ENCODE peak calls at places on chromosome 10, in seven cellular contexts. One of them, this sample, is unnamed.

GRCh38 chr10:47121336-47121735 is 178.7 kb upstream of the GDF10 start:
- DNase-seq in AG04450: no peak
- DNase-seq in fibroblast of lung: no peak
- DNase-seq in neural crest cell: no peak
- DNase-seq in WTC11: no peak
- DNase-seq in PC-9: no peak
- DNase-seq in D721Med: no peak
- DNase-seq in this sample: peak; percentile 12

GRCh38 chr10:61942997-61943457 is 41.5 kb downstream of the ARID5B start:
- DNase-seq in AG04450: no peak
- DNase-seq in fibroblast of lung: peak; percentile 65
- DNase-seq in neural crest cell: no peak
- DNase-seq in WTC11: no peak
- DNase-seq in PC-9: no peak
- DNase-seq in D721Med: no peak
- DNase-seq in this sample: no peak

GRCh38 chr10:121378402-121378801 is 219.8 kb downstream of the FGFR2 start:
- DNase-seq in AG04450: no peak
- DNase-seq in fibroblast of lung: no peak
- DNase-seq in neural crest cell: no peak
- DNase-seq in WTC11: no peak
- DNase-seq in PC-9: no peak
- DNase-seq in D721Med: no peak
- DNase-seq in this sample: no peak

GRCh38 chr10:18368681-18369080 is 228.5 kb downstream of the CACNB2 start:
- DNase-seq in AG04450: peak; percentile 34
- DNase-seq in fibroblast of lung: peak; percentile 76
- DNase-seq in neural crest cell: no peak
- DNase-seq in WTC11: no peak
- DNase-seq in PC-9: no peak
- DNase-seq in D721Med: no peak
- DNase-seq in this sample: no peak

GRCh38 chr10:28532223-28532508 is 752 bp upstream of the WAC start:
- DNase-seq in AG04450: peak; percentile 6
- DNase-seq in fibroblast of lung: peak; percentile 61
- DNase-seq in neural crest cell: no peak
- DNase-seq in WTC11: no peak
- DNase-seq in PC-9: no peak
- DNase-seq in D721Med: no peak
- DNase-seq in this sample: no peak

GRCh38 chr10:121708921-121709625 is 110.8 kb upstream of the FGFR2 start:
- DNase-seq in AG04450: no peak
- DNase-seq in fibroblast of lung: no peak
- DNase-seq in neural crest cell: no peak
- DNase-seq in WTC11: peak; percentile 27
- DNase-seq in PC-9: no peak
- DNase-seq in D721Med: no peak
- DNase-seq in this sample: no peak

GRCh38 chr10:70537398-70538194 is 59.0 kb downstream of the PALD1 start:
- DNase-seq in AG04450: no peak
- DNase-seq in fibroblast of lung: no peak
- DNase-seq in neural crest cell: peak; percentile 24
- DNase-seq in WTC11: peak; percentile 88
- DNase-seq in PC-9: peak; percentile 61
- DNase-seq in D721Med: peak; percentile 37
- DNase-seq in this sample: no peak

GRCh38 chr10:42877496-42878030 is 95.0 kb downstream of the BMS1 start:
- DNase-seq in AG04450: no peak
- DNase-seq in fibroblast of lung: no peak
- DNase-seq in neural crest cell: no peak
- DNase-seq in WTC11: no peak
- DNase-seq in PC-9: no peak
- DNase-seq in D721Med: no peak
- DNase-seq in this sample: no peak

GRCh38 chr10:16520900-16521299 is 779 bp downstream of the C1QL3 start:
- DNase-seq in AG04450: no peak
- DNase-seq in fibroblast of lung: peak; percentile 14
- DNase-seq in neural crest cell: peak; percentile 25
- DNase-seq in WTC11: peak; percentile 66
- DNase-seq in PC-9: no peak
- DNase-seq in D721Med: no peak
- DNase-seq in this sample: no peak

GRCh38 chr10:74334221-74334620 is 183.2 kb downstream of the ADK start:
- DNase-seq in AG04450: no peak
- DNase-seq in fibroblast of lung: no peak
- DNase-seq in neural crest cell: no peak
- DNase-seq in WTC11: no peak
- DNase-seq in PC-9: no peak
- DNase-seq in D721Med: no peak
- DNase-seq in this sample: no peak

GRCh38 chr10:129771576-129772471 is 192.2 kb downstream of the EBF3 start:
- DNase-seq in AG04450: no peak
- DNase-seq in fibroblast of lung: no peak
- DNase-seq in neural crest cell: no peak
- DNase-seq in WTC11: peak; percentile 3
- DNase-seq in PC-9: no peak
- DNase-seq in D721Med: no peak
- DNase-seq in this sample: no peak

GRCh38 chr10:29692121-29692539 is 57.4 kb upstream of the SVIL start:
- DNase-seq in AG04450: no peak
- DNase-seq in fibroblast of lung: no peak
- DNase-seq in neural crest cell: no peak
- DNase-seq in WTC11: no peak
- DNase-seq in PC-9: no peak
- DNase-seq in D721Med: no peak
- DNase-seq in this sample: no peak

GRCh38 chr10:133530506-133530905 is 3.3 kb downstream of the CYP2E1 start:
- DNase-seq in AG04450: no peak
- DNase-seq in fibroblast of lung: no peak
- DNase-seq in neural crest cell: no peak
- DNase-seq in WTC11: no peak
- DNase-seq in PC-9: no peak
- DNase-seq in D721Med: no peak
- DNase-seq in this sample: no peak

GRCh38 chr10:5775705-5776104 is 37.5 kb downstream of the GDI2 start:
- DNase-seq in AG04450: no peak
- DNase-seq in fibroblast of lung: no peak
- DNase-seq in neural crest cell: no peak
- DNase-seq in WTC11: no peak
- DNase-seq in PC-9: no peak
- DNase-seq in D721Med: no peak
- DNase-seq in this sample: no peak

GRCh38 chr10:11015371-11015934 is 2.2 kb upstream of the CELF2 start:
- DNase-seq in AG04450: no peak
- DNase-seq in fibroblast of lung: no peak
- DNase-seq in neural crest cell: no peak
- DNase-seq in WTC11: no peak
- DNase-seq in PC-9: no peak
- DNase-seq in D721Med: no peak
- DNase-seq in this sample: no peak

GRCh38 chr10:132272061-132272766 is 35.5 kb downstream of the STK32C start:
- DNase-seq in AG04450: peak; percentile 29
- DNase-seq in fibroblast of lung: peak; percentile 68
- DNase-seq in neural crest cell: no peak
- DNase-seq in WTC11: no peak
- DNase-seq in PC-9: no peak
- DNase-seq in D721Med: no peak
- DNase-seq in this sample: no peak

GRCh38 chr10:103111031-103111917 is 81.8 kb downstream of the NT5C2 start:
- DNase-seq in AG04450: no peak
- DNase-seq in fibroblast of lung: peak; percentile 40
- DNase-seq in neural crest cell: no peak
- DNase-seq in WTC11: no peak
- DNase-seq in PC-9: no peak
- DNase-seq in D721Med: no peak
- DNase-seq in this sample: no peak

GRCh38 chr10:122062831-122063674 is 74.1 kb downstream of the TACC2 start:
- DNase-seq in AG04450: peak; percentile 45
- DNase-seq in fibroblast of lung: peak; percentile 93
- DNase-seq in neural crest cell: no peak
- DNase-seq in WTC11: peak; percentile 39
- DNase-seq in PC-9: peak; percentile 75
- DNase-seq in D721Med: no peak
- DNase-seq in this sample: no peak

GRCh38 chr10:73083234-73083633 is 13.4 kb downstream of the P4HA1 start:
- DNase-seq in AG04450: no peak
- DNase-seq in fibroblast of lung: peak; percentile 41
- DNase-seq in neural crest cell: no peak
- DNase-seq in WTC11: no peak
- DNase-seq in PC-9: no peak
- DNase-seq in D721Med: no peak
- DNase-seq in this sample: no peak

GRCh38 chr10:22801759-22802158 is 87.4 kb upstream of the PIP4K2A start:
- DNase-seq in AG04450: no peak
- DNase-seq in fibroblast of lung: no peak
- DNase-seq in neural crest cell: no peak
- DNase-seq in WTC11: no peak
- DNase-seq in PC-9: no peak
- DNase-seq in D721Med: no peak
- DNase-seq in this sample: no peak

GRCh38 chr10:28137907-28138880 is 139.3 kb upstream of the ODAD2 start:
- DNase-seq in AG04450: no peak
- DNase-seq in fibroblast of lung: no peak
- DNase-seq in neural crest cell: no peak
- DNase-seq in WTC11: no peak
- DNase-seq in PC-9: no peak
- DNase-seq in D721Med: no peak
- DNase-seq in this sample: peak; percentile 85

GRCh38 chr10:25176421-25176968 is 1.7 kb downstream of the GPR158 start:
- DNase-seq in AG04450: no peak
- DNase-seq in fibroblast of lung: no peak
- DNase-seq in neural crest cell: peak; percentile 11
- DNase-seq in WTC11: peak; percentile 59
- DNase-seq in PC-9: no peak
- DNase-seq in D721Med: no peak
- DNase-seq in this sample: no peak

GRCh38 chr10:103715430-103715829 is 139.9 kb downstream of the SH3PXD2A start:
- DNase-seq in AG04450: peak; percentile 67
- DNase-seq in fibroblast of lung: peak; percentile 75
- DNase-seq in neural crest cell: no peak
- DNase-seq in WTC11: no peak
- DNase-seq in PC-9: no peak
- DNase-seq in D721Med: no peak
- DNase-seq in this sample: peak; percentile 73

GRCh38 chr10:14200645-14201534 is 129.8 kb downstream of the FRMD4A start:
- DNase-seq in AG04450: no peak
- DNase-seq in fibroblast of lung: no peak
- DNase-seq in neural crest cell: peak; percentile 41
- DNase-seq in WTC11: peak; percentile 80
- DNase-seq in PC-9: peak; percentile 8
- DNase-seq in D721Med: no peak
- DNase-seq in this sample: no peak

GRCh38 chr10:7082967-7083366 is 327.9 kb downstream of the SFMBT2 start:
- DNase-seq in AG04450: no peak
- DNase-seq in fibroblast of lung: no peak
- DNase-seq in neural crest cell: no peak
- DNase-seq in WTC11: no peak
- DNase-seq in PC-9: no peak
- DNase-seq in D721Med: no peak
- DNase-seq in this sample: peak; percentile 36

GRCh38 chr10:55631071-55631654 is 729.9 kb downstream of the ZWINT start:
- DNase-seq in AG04450: no peak
- DNase-seq in fibroblast of lung: peak; percentile 53
- DNase-seq in neural crest cell: peak; percentile 87
- DNase-seq in WTC11: peak; percentile 87
- DNase-seq in PC-9: peak; percentile 80
- DNase-seq in D721Med: peak; percentile 32
- DNase-seq in this sample: no peak

GRCh38 chr10:68082815-68083395 is 7.8 kb upstream of the HERC4 start:
- DNase-seq in AG04450: no peak
- DNase-seq in fibroblast of lung: peak; percentile 72
- DNase-seq in neural crest cell: no peak
- DNase-seq in WTC11: no peak
- DNase-seq in PC-9: no peak
- DNase-seq in D721Med: no peak
- DNase-seq in this sample: no peak
- TF ChIP-seq CTCF in AG04450: peak; percentile 62
- TF ChIP-seq CTCF in fibroblast of lung: peak; percentile 25
- TF ChIP-seq CTCF in neural crest cell: peak; percentile 48
- TF ChIP-seq CTCF in WTC11: no peak
- TF ChIP-seq CTCF in PC-9: peak; percentile 80
- TF ChIP-seq CTCF in D721Med: peak; percentile 27
- TF ChIP-seq CTCF in this sample: peak; percentile 53

GRCh38 chr10:12717981-12718707 is 283.4 kb downstream of the CCDC3 start:
- DNase-seq in AG04450: no peak
- DNase-seq in fibroblast of lung: peak; percentile 66
- DNase-seq in neural crest cell: no peak
- DNase-seq in WTC11: no peak
- DNase-seq in PC-9: no peak
- DNase-seq in D721Med: no peak
- DNase-seq in this sample: no peak
- TF ChIP-seq CTCF in AG04450: no peak
- TF ChIP-seq CTCF in fibroblast of lung: no peak
- TF ChIP-seq CTCF in neural crest cell: peak; percentile 30
- TF ChIP-seq CTCF in WTC11: no peak
- TF ChIP-seq CTCF in PC-9: peak; percentile 24
- TF ChIP-seq CTCF in D721Med: peak; percentile 50
- TF ChIP-seq CTCF in this sample: no peak

GRCh38 chr10:123897146-123897545 is 5.5 kb upstream of the CPXM2 start:
- DNase-seq in AG04450: no peak
- DNase-seq in fibroblast of lung: no peak
- DNase-seq in neural crest cell: no peak
- DNase-seq in WTC11: no peak
- DNase-seq in PC-9: no peak
- DNase-seq in D721Med: no peak
- DNase-seq in this sample: no peak
- TF ChIP-seq CTCF in AG04450: no peak
- TF ChIP-seq CTCF in fibroblast of lung: no peak
- TF ChIP-seq CTCF in neural crest cell: peak; percentile 40
- TF ChIP-seq CTCF in WTC11: no peak
- TF ChIP-seq CTCF in PC-9: no peak
- TF ChIP-seq CTCF in D721Med: peak; percentile 29
- TF ChIP-seq CTCF in this sample: no peak

GRCh38 chr10:48456361-48456804 is 148.5 kb downstream of the ARHGAP22 start:
- DNase-seq in AG04450: no peak
- DNase-seq in fibroblast of lung: peak; percentile 46
- DNase-seq in neural crest cell: no peak
- DNase-seq in WTC11: no peak
- DNase-seq in PC-9: no peak
- DNase-seq in D721Med: no peak
- DNase-seq in this sample: no peak

GRCh38 chr10:48456808-48457761 is 147.8 kb downstream of the ARHGAP22 start:
- DNase-seq in AG04450: no peak
- DNase-seq in fibroblast of lung: no peak
- DNase-seq in neural crest cell: no peak
- DNase-seq in WTC11: no peak
- DNase-seq in PC-9: no peak
- DNase-seq in D721Med: no peak
- DNase-seq in this sample: no peak

GRCh38 chr10:48455055-48455391 is 148.5 kb downstream of the MAPK8 start:
- DNase-seq in AG04450: no peak
- DNase-seq in fibroblast of lung: no peak
- DNase-seq in neural crest cell: no peak
- DNase-seq in WTC11: no peak
- DNase-seq in PC-9: no peak
- DNase-seq in D721Med: no peak
- DNase-seq in this sample: no peak

GRCh38 chr10:48454302-48455054 is 148.0 kb downstream of the MAPK8 start:
- DNase-seq in AG04450: no peak
- DNase-seq in fibroblast of lung: no peak
- DNase-seq in neural crest cell: no peak
- DNase-seq in WTC11: no peak
- DNase-seq in PC-9: no peak
- DNase-seq in D721Med: no peak
- DNase-seq in this sample: no peak

GRCh38 chr10:48455392-48456151 is 149.1 kb downstream of the MAPK8 start:
- DNase-seq in AG04450: no peak
- DNase-seq in fibroblast of lung: no peak
- DNase-seq in neural crest cell: no peak
- DNase-seq in WTC11: no peak
- DNase-seq in PC-9: no peak
- DNase-seq in D721Med: no peak
- DNase-seq in this sample: no peak
- TF ChIP-seq CTCF in AG04450: no peak
- TF ChIP-seq CTCF in fibroblast of lung: no peak
- TF ChIP-seq CTCF in neural crest cell: no peak
- TF ChIP-seq CTCF in WTC11: no peak
- TF ChIP-seq CTCF in PC-9: no peak
- TF ChIP-seq CTCF in D721Med: no peak
- TF ChIP-seq CTCF in this sample: no peak

This sample was measured in AG04449.